ENCODE peak calls at places on chromosomes 12 and 14, in ten cellular contexts. One of them, this sample, is unnamed.

GRCh38 chr12:64912501-64912900 is 88.1 kb downstream of the TBC1D30 start:
- DNase-seq in transverse colon: no peak
- DNase-seq in CD4-positive, alpha-beta memory T cell: no peak
- DNase-seq in adipocyte: no peak
- DNase-seq in tibial nerve: no peak
- DNase-seq in effector memory CD4-positive, alpha-beta T cell: no peak
- DNase-seq in suprapubic skin: no peak
- DNase-seq in right lobe of liver: no peak
- DNase-seq in uterus: peak; percentile 47
- DNase-seq in K562: no peak
- DNase-seq in this sample: no peak

GRCh38 chr14:90354551-90355298 is 23.0 kb upstream of the NRDE2 start:
- DNase-seq in uterus: no peak
- DNase-seq in right lobe of liver: no peak
- DNase-seq in effector memory CD4-positive, alpha-beta T cell: no peak
- DNase-seq in suprapubic skin: no peak
- DNase-seq in CD4-positive, alpha-beta memory T cell: no peak
- DNase-seq in tibial nerve: no peak
- DNase-seq in K562: no peak
- DNase-seq in transverse colon: no peak
- DNase-seq in adipocyte: no peak
- DNase-seq in this sample: no peak

GRCh38 chr12:39902823-39903222 is 203.1 kb downstream of the SLC2A13 start:
- DNase-seq in tibial nerve: no peak
- DNase-seq in right lobe of liver: no peak
- DNase-seq in CD4-positive, alpha-beta memory T cell: no peak
- DNase-seq in transverse colon: no peak
- DNase-seq in K562: no peak
- DNase-seq in adipocyte: no peak
- DNase-seq in effector memory CD4-positive, alpha-beta T cell: no peak
- DNase-seq in uterus: no peak
- DNase-seq in suprapubic skin: no peak
- DNase-seq in this sample: no peak

GRCh38 chr12:4137015-4137414 is 136.5 kb upstream of the CCND2 start:
- DNase-seq in uterus: no peak
- DNase-seq in effector memory CD4-positive, alpha-beta T cell: no peak
- DNase-seq in tibial nerve: no peak
- DNase-seq in transverse colon: no peak
- DNase-seq in CD4-positive, alpha-beta memory T cell: no peak
- DNase-seq in K562: no peak
- DNase-seq in suprapubic skin: no peak
- DNase-seq in right lobe of liver: no peak
- DNase-seq in adipocyte: no peak
- DNase-seq in this sample: no peak

GRCh38 chr12:132284618-132285310 is 44.6 kb downstream of the GALNT9 start:
- DNase-seq in CD4-positive, alpha-beta memory T cell: no peak
- DNase-seq in transverse colon: no peak
- DNase-seq in uterus: no peak
- DNase-seq in K562: no peak
- DNase-seq in tibial nerve: no peak
- DNase-seq in right lobe of liver: no peak
- DNase-seq in adipocyte: no peak
- DNase-seq in suprapubic skin: no peak
- DNase-seq in effector memory CD4-positive, alpha-beta T cell: no peak
- DNase-seq in this sample: no peak

GRCh38 chr12:4615667-4616066 is 33.2 kb downstream of the AKAP3 start:
- DNase-seq in right lobe of liver: no peak
- DNase-seq in tibial nerve: no peak
- DNase-seq in effector memory CD4-positive, alpha-beta T cell: no peak
- DNase-seq in CD4-positive, alpha-beta memory T cell: no peak
- DNase-seq in uterus: no peak
- DNase-seq in K562: no peak
- DNase-seq in adipocyte: no peak
- DNase-seq in transverse colon: no peak
- DNase-seq in suprapubic skin: no peak
- DNase-seq in this sample: no peak

GRCh38 chr12:46439793-46440511 is 67.4 kb upstream of the SLC38A2 start:
- DNase-seq in tibial nerve: no peak
- DNase-seq in adipocyte: no peak
- DNase-seq in right lobe of liver: no peak
- DNase-seq in K562: no peak
- DNase-seq in suprapubic skin: no peak
- DNase-seq in uterus: no peak
- DNase-seq in CD4-positive, alpha-beta memory T cell: no peak
- DNase-seq in effector memory CD4-positive, alpha-beta T cell: no peak
- DNase-seq in transverse colon: no peak
- DNase-seq in this sample: no peak

GRCh38 chr12:102958073-102958829 is 777 bp downstream of the ASCL1 start:
- DNase-seq in transverse colon: no peak
- DNase-seq in CD4-positive, alpha-beta memory T cell: no peak
- DNase-seq in adipocyte: peak; percentile 55
- DNase-seq in K562: no peak
- DNase-seq in tibial nerve: no peak
- DNase-seq in uterus: no peak
- DNase-seq in suprapubic skin: no peak
- DNase-seq in effector memory CD4-positive, alpha-beta T cell: no peak
- DNase-seq in right lobe of liver: peak; percentile 46
- DNase-seq in this sample: no peak

GRCh38 chr12:49200882-49201594 is 12.2 kb upstream of the TUBA1A start:
- DNase-seq in adipocyte: peak; percentile 93
- DNase-seq in effector memory CD4-positive, alpha-beta T cell: no peak
- DNase-seq in tibial nerve: no peak
- DNase-seq in right lobe of liver: no peak
- DNase-seq in suprapubic skin: no peak
- DNase-seq in transverse colon: no peak
- DNase-seq in CD4-positive, alpha-beta memory T cell: peak; percentile 49
- DNase-seq in uterus: peak; percentile 13
- DNase-seq in K562: peak; percentile 59
- DNase-seq in this sample: no peak

GRCh38 chr12:89733579-89734201 is 25.1 kb upstream of the ATP2B1 start:
- DNase-seq in suprapubic skin: no peak
- DNase-seq in K562: peak; percentile 46
- DNase-seq in transverse colon: no peak
- DNase-seq in CD4-positive, alpha-beta memory T cell: no peak
- DNase-seq in uterus: no peak
- DNase-seq in adipocyte: peak; percentile 89
- DNase-seq in right lobe of liver: no peak
- DNase-seq in effector memory CD4-positive, alpha-beta T cell: no peak
- DNase-seq in tibial nerve: no peak
- DNase-seq in this sample: no peak

GRCh38 chr14:35362911-35363374 is 41.6 kb downstream of the NFKBIA start:
- DNase-seq in tibial nerve: no peak
- DNase-seq in transverse colon: no peak
- DNase-seq in CD4-positive, alpha-beta memory T cell: no peak
- DNase-seq in suprapubic skin: no peak
- DNase-seq in right lobe of liver: no peak
- DNase-seq in uterus: peak; percentile 47
- DNase-seq in adipocyte: no peak
- DNase-seq in effector memory CD4-positive, alpha-beta T cell: no peak
- DNase-seq in K562: no peak
- DNase-seq in this sample: no peak

GRCh38 chr14:68269136-68269535 is 449.6 kb downstream of the RAD51B start:
- DNase-seq in suprapubic skin: no peak
- DNase-seq in K562: no peak
- DNase-seq in CD4-positive, alpha-beta memory T cell: no peak
- DNase-seq in uterus: no peak
- DNase-seq in adipocyte: no peak
- DNase-seq in right lobe of liver: no peak
- DNase-seq in tibial nerve: no peak
- DNase-seq in transverse colon: no peak
- DNase-seq in effector memory CD4-positive, alpha-beta T cell: no peak
- DNase-seq in this sample: no peak

GRCh38 chr14:20460458-20461229 is 590 bp downstream of the PIP4P1 start:
- DNase-seq in CD4-positive, alpha-beta memory T cell: peak; percentile 87
- DNase-seq in effector memory CD4-positive, alpha-beta T cell: peak; percentile 63
- DNase-seq in adipocyte: no peak
- DNase-seq in K562: peak; percentile 29
- DNase-seq in uterus: no peak
- DNase-seq in transverse colon: peak; percentile 81
- DNase-seq in right lobe of liver: no peak
- DNase-seq in suprapubic skin: peak; percentile 83
- DNase-seq in tibial nerve: no peak
- DNase-seq in this sample: no peak

GRCh38 chr12:119627686-119628085 is 34.1 kb downstream of the TMEM233 start:
- DNase-seq in CD4-positive, alpha-beta memory T cell: no peak
- DNase-seq in uterus: no peak
- DNase-seq in tibial nerve: no peak
- DNase-seq in transverse colon: no peak
- DNase-seq in adipocyte: no peak
- DNase-seq in effector memory CD4-positive, alpha-beta T cell: no peak
- DNase-seq in right lobe of liver: no peak
- DNase-seq in K562: no peak
- DNase-seq in suprapubic skin: no peak
- DNase-seq in this sample: no peak

DNA sequence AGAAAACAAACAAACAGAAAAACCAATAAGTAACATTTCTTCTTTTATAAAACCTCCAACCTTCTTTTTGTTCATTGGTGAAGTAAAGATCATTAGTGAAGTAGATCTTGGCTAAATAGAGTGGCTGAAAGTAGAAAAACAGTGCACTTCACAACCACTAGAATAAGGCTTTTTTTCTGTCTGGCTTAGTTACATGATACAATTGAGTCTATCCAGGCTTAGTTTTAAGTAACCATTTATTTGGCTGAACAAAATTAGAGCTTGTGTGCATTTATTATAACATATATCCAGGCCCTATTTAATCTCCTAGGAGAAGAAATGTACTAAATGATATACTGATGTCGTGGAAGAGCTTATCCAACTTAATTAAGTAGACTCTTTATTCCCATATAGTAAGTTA is 65.8 kb upstream of the STK38L start:
- DNase-seq in transverse colon: no peak
- DNase-seq in CD4-positive, alpha-beta memory T cell: no peak
- DNase-seq in uterus: no peak
- DNase-seq in right lobe of liver: no peak
- DNase-seq in adipocyte: no peak
- DNase-seq in effector memory CD4-positive, alpha-beta T cell: no peak
- DNase-seq in suprapubic skin: no peak
- DNase-seq in tibial nerve: no peak
- DNase-seq in K562: no peak
- DNase-seq in this sample: no peak
- H3K4me1 ChIP-seq in transverse colon: no peaks in the 10 kb centered on the region
- H3K4me1 ChIP-seq in CD4-positive, alpha-beta memory T cell: no peaks in the 10 kb centered on the region
- H3K4me1 ChIP-seq in uterus: no peaks in the 10 kb centered on the region
- H3K4me1 ChIP-seq in right lobe of liver: no peaks in the 10 kb centered on the region
- H3K4me1 ChIP-seq in adipocyte: peaks cover 46% of the 10 kb centered on the region
- H3K4me1 ChIP-seq in effector memory CD4-positive, alpha-beta T cell: no peaks in the 10 kb centered on the region
- H3K4me1 ChIP-seq in suprapubic skin: peaks cover 16% of the 10 kb centered on the region
- H3K4me1 ChIP-seq in tibial nerve: no peaks in the 10 kb centered on the region
- H3K4me1 ChIP-seq in K562: no peaks in the 10 kb centered on the region
- H3K4me1 ChIP-seq in this sample: peaks cover 13% of the 10 kb centered on the region

GRCh38 chr12:131114331-131114730 is 160.6 kb downstream of the ADGRD1 start:
- DNase-seq in transverse colon: no peak
- DNase-seq in CD4-positive, alpha-beta memory T cell: no peak
- DNase-seq in uterus: no peak
- DNase-seq in effector memory CD4-positive, alpha-beta T cell: no peak
- DNase-seq in K562: no peak
- DNase-seq in adipocyte: no peak
- DNase-seq in right lobe of liver: no peak
- DNase-seq in suprapubic skin: peak; percentile 44
- DNase-seq in tibial nerve: no peak
- DNase-seq in this sample: no peak

GRCh38 chr12:131112690-131113290 is 159.1 kb downstream of the ADGRD1 start:
- DNase-seq in suprapubic skin: peak; percentile 65
- DNase-seq in tibial nerve: no peak
- DNase-seq in K562: peak; percentile 11
- DNase-seq in right lobe of liver: no peak
- DNase-seq in uterus: no peak
- DNase-seq in effector memory CD4-positive, alpha-beta T cell: no peak
- DNase-seq in adipocyte: no peak
- DNase-seq in CD4-positive, alpha-beta memory T cell: no peak
- DNase-seq in transverse colon: no peak
- DNase-seq in this sample: no peak

GRCh38 chr12:131112016-131112415 is 158.3 kb downstream of the ADGRD1 start:
- DNase-seq in K562: no peak
- DNase-seq in CD4-positive, alpha-beta memory T cell: no peak
- DNase-seq in adipocyte: no peak
- DNase-seq in transverse colon: no peak
- DNase-seq in suprapubic skin: peak; percentile 58
- DNase-seq in effector memory CD4-positive, alpha-beta T cell: no peak
- DNase-seq in tibial nerve: no peak
- DNase-seq in uterus: no peak
- DNase-seq in right lobe of liver: no peak
- DNase-seq in this sample: no peak

GRCh38 chr12:131114942-131115584 is 161.4 kb downstream of the ADGRD1 start:
- DNase-seq in tibial nerve: no peak
- DNase-seq in transverse colon: no peak
- DNase-seq in K562: no peak
- DNase-seq in suprapubic skin: peak; percentile 58
- DNase-seq in adipocyte: no peak
- DNase-seq in uterus: no peak
- DNase-seq in effector memory CD4-positive, alpha-beta T cell: no peak
- DNase-seq in right lobe of liver: no peak
- DNase-seq in CD4-positive, alpha-beta memory T cell: no peak
- DNase-seq in this sample: no peak

GRCh38 chr12:131113562-131113961 is 159.9 kb downstream of the ADGRD1 start:
- DNase-seq in transverse colon: no peak
- DNase-seq in uterus: no peak
- DNase-seq in CD4-positive, alpha-beta memory T cell: no peak
- DNase-seq in tibial nerve: no peak
- DNase-seq in K562: no peak
- DNase-seq in suprapubic skin: peak; percentile 52
- DNase-seq in effector memory CD4-positive, alpha-beta T cell: no peak
- DNase-seq in adipocyte: no peak
- DNase-seq in right lobe of liver: no peak
- DNase-seq in this sample: no peak
- H3K9me3 ChIP-seq in transverse colon: no peaks in the 10 kb centered on the region
- H3K9me3 ChIP-seq in uterus: no peaks in the 10 kb centered on the region
- H3K9me3 ChIP-seq in CD4-positive, alpha-beta memory T cell: no peaks in the 10 kb centered on the region
- H3K9me3 ChIP-seq in tibial nerve: no peaks in the 10 kb centered on the region
- H3K9me3 ChIP-seq in K562: no peaks in the 10 kb centered on the region
- H3K9me3 ChIP-seq in suprapubic skin: no peaks in the 10 kb centered on the region
- H3K9me3 ChIP-seq in effector memory CD4-positive, alpha-beta T cell: no peaks in the 10 kb centered on the region
- H3K9me3 ChIP-seq in adipocyte: peaks cover 3% of the 10 kb centered on the region
- H3K9me3 ChIP-seq in right lobe of liver: no peaks in the 10 kb centered on the region
- H3K9me3 ChIP-seq in this sample: no peaks in the 10 kb centered on the region

DNA sequence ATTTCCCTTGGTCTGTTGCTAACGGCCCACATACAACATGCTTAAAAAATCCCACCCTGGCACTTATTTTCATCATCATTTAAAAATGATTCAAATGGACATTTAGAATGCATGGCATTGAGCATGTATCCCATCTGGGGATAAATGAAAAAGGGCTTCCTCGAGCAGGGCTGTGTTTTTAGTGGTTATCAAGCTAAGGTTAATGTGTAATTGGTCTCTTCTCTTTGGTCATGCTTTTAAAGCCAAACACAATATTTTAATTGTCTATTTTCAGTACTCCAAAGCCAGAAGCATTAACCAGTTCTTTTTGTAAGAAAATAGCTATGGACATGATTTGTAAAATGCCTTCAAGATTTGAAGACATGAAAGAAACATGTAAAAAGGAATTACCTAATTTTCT is 1.9 kb upstream of the TRHDE start:
- DNase-seq in transverse colon: no peak
- DNase-seq in uterus: no peak
- DNase-seq in K562: no peak
- DNase-seq in adipocyte: peak; percentile 37
- DNase-seq in effector memory CD4-positive, alpha-beta T cell: no peak
- DNase-seq in tibial nerve: no peak
- DNase-seq in right lobe of liver: no peak
- DNase-seq in CD4-positive, alpha-beta memory T cell: no peak
- DNase-seq in suprapubic skin: no peak
- DNase-seq in this sample: no peak
- H3K27me3 ChIP-seq in transverse colon: peaks cover 62% of the 10 kb centered on the region
- H3K27me3 ChIP-seq in uterus: no peaks in the 10 kb centered on the region
- H3K27me3 ChIP-seq in K562: peaks cover 4% of the 10 kb centered on the region
- H3K27me3 ChIP-seq in adipocyte: peaks cover 17% of the 10 kb centered on the region
- H3K27me3 ChIP-seq in effector memory CD4-positive, alpha-beta T cell: peaks cover 14% of the 10 kb centered on the region
- H3K27me3 ChIP-seq in tibial nerve: no peaks in the 10 kb centered on the region
- H3K27me3 ChIP-seq in right lobe of liver: no peaks in the 10 kb centered on the region
- H3K27me3 ChIP-seq in CD4-positive, alpha-beta memory T cell: no peaks in the 10 kb centered on the region
- H3K27me3 ChIP-seq in suprapubic skin: peaks cover 53% of the 10 kb centered on the region
- H3K27me3 ChIP-seq in this sample: peaks cover 7% of the 10 kb centered on the region

GRCh38 chr14:73778736-73779135 is 64.6 kb upstream of the PNMA1 start:
- DNase-seq in suprapubic skin: no peak
- DNase-seq in CD4-positive, alpha-beta memory T cell: no peak
- DNase-seq in right lobe of liver: no peak
- DNase-seq in adipocyte: no peak
- DNase-seq in uterus: no peak
- DNase-seq in transverse colon: no peak
- DNase-seq in K562: no peak
- DNase-seq in tibial nerve: no peak
- DNase-seq in effector memory CD4-positive, alpha-beta T cell: no peak
- DNase-seq in this sample: no peak
- H3K4me1 ChIP-seq in suprapubic skin: peaks cover 49% of the 10 kb centered on the region
- H3K4me1 ChIP-seq in CD4-positive, alpha-beta memory T cell: peaks cover 68% of the 10 kb centered on the region
- H3K4me1 ChIP-seq in right lobe of liver: peaks cover 3% of the 10 kb centered on the region
- H3K4me1 ChIP-seq in adipocyte: peaks cover 33% of the 10 kb centered on the region
- H3K4me1 ChIP-seq in uterus: peaks cover 16% of the 10 kb centered on the region
- H3K4me1 ChIP-seq in transverse colon: peaks cover 40% of the 10 kb centered on the region
- H3K4me1 ChIP-seq in K562: peaks cover 13% of the 10 kb centered on the region
- H3K4me1 ChIP-seq in tibial nerve: no peaks in the 10 kb centered on the region
- H3K4me1 ChIP-seq in effector memory CD4-positive, alpha-beta T cell: peaks cover 23% of the 10 kb centered on the region
- H3K4me1 ChIP-seq in this sample: peaks cover 87% of the 10 kb centered on the region

This sample was measured in vagina.